ENCODE peak calls at places on chromosomes 5 and 9, in ten cellular contexts. M is left ventricle myocardium inferior, R is spleen, G is fibroblast of lung, E is OCI-LY7, L is heart left ventricle, B is foreskin fibroblast, Z is brain microvascular endothelial cell, D is choroid plexus epithelial cell, O is colonic mucosa. V is an unnamed sample.

GRCh38 chr9:7320139-7320538 is 479.4 kb downstream of the DMAC1 start:
- DNase-seq in M (no peak), R (no peak), G (peak), E (no peak), L (no peak), B (peak), Z (peak), D (peak), O (no peak), V (no peak)

GRCh38 chr5:10987881-10988504 is 227.0 kb upstream of the DAP start:
- DNase-seq in M (peak), R (peak), G (no peak), E (peak), L (peak), B (no peak), Z (peak), D (peak), O (peak), V (peak)

GRCh38 chr5:130541617-130542221 is 623.3 kb downstream of the HINT1 start:
- DNase-seq in M (no peak), R (no peak), G (peak), E (no peak), L (no peak), B (no peak), Z (peak), D (peak), O (no peak), V (no peak)

GRCh38 chr5:123178693-123179092 is 89.7 kb downstream of the PRDM6 start:
- DNase-seq in M (no peak), R (no peak), G (no peak), E (no peak), L (no peak), B (no peak), Z (no peak), D (no peak), O (no peak), V (no peak)

GRCh38 chr9:85258823-85259370 is 482.9 kb downstream of the AGTPBP1 start:
- DNase-seq in M (peak), R (no peak), G (peak), E (peak), L (peak), B (peak), Z (peak), D (peak), O (peak), V (peak)

GRCh38 chr5:132797651-132798050 is 15.5 kb upstream of the SOWAHA start:
- DNase-seq in M (no peak), R (no peak), G (no peak), E (no peak), L (no peak), B (no peak), Z (no peak), D (no peak), O (no peak), V (no peak)

GRCh38 chr5:16304846-16305245 is 125.3 kb upstream of the MARCHF11 start:
- DNase-seq in M (no peak), R (no peak), G (no peak), E (no peak), L (no peak), B (no peak), Z (no peak), D (no peak), O (no peak), V (no peak)

GRCh38 chr5:92775711-92776615 is 805.1 kb downstream of the NR2F1-AS1 start:
- DNase-seq in M (no peak), R (no peak), G (no peak), E (no peak), L (no peak), B (peak), Z (no peak), D (peak), O (no peak), V (no peak)

GRCh38 chr5:87127956-87128687 is 139.6 kb upstream of the RASA1 start:
- DNase-seq in M (no peak), R (no peak), G (no peak), E (no peak), L (no peak), B (no peak), Z (no peak), D (peak), O (no peak), V (no peak)

GRCh38 chr9:106675780-106676179 is 187.2 kb upstream of the ZNF462 start:
- DNase-seq in M (peak), R (no peak), G (no peak), E (no peak), L (peak), B (no peak), Z (no peak), D (no peak), O (no peak), V (no peak)

GRCh38 chr9:116178481-116179211 is 25.1 kb downstream of the PAPPA start:
- DNase-seq in M (no peak), R (no peak), G (no peak), E (no peak), L (no peak), B (no peak), Z (no peak), D (no peak), O (no peak), V (no peak)

GRCh38 chr9:95875305-95876137 is at the start of gene ERCC6L2:
- DNase-seq in M (peak), R (peak), G (peak), E (peak), L (peak), B (peak), Z (peak), D (peak), O (peak), V (peak)

GRCh38 chr9:95876138-95876444 is 600 bp downstream of the ERCC6L2 start:
- DNase-seq in M (no peak), R (no peak), G (no peak), E (no peak), L (no peak), B (no peak), Z (no peak), D (no peak), O (no peak), V (no peak)

GRCh38 chr9:95876595-95876994 is 1.1 kb downstream of the ERCC6L2 start:
- DNase-seq in M (no peak), R (no peak), G (peak), E (peak), L (no peak), B (no peak), Z (peak), D (no peak), O (no peak), V (no peak)

GRCh38 chr9:95874989-95875304 is 544 bp upstream of the ERCC6L2 start:
- DNase-seq in M (peak), R (peak), G (no peak), E (peak), L (peak), B (no peak), Z (peak), D (peak), O (peak), V (peak)

DNA sequence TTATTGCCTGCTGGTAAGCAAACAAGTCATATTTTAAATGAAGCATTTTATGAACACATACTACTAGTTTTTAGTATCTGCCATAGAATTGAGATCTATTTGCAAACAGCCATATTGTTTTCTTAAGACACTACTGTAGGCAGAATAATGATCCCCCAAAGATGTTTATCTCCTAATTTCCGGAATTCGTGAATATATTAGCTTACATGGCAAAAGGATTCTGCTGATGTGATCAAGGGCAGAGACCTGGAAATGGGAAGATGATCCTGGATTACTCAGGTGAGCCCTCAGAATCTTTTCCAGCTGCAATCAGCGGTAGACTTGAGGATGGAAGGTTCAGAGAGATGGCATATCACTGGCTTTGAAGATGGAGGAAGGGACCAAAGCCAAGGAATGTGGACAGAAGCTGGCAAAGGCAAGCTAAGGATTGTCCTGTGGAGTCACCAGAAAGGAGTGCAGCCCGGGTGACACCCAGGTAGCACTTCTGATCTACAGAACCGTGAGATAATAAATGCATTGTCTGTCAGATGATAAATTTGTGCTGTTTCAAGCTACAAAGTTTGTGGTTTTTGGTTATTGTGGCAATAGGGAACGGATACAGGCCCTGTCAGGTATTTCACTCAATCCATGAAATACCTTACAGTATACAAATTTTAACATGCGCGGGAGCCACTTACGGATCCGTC is 1.0 kb upstream of the ERCC6L2 start:
- DNase-seq in M (no peak), R (no peak), G (peak), E (no peak), L (no peak), B (no peak), Z (no peak), D (no peak), O (peak), V (no peak)
- H3K4me3 ChIP-seq in M (no peak), R (no peak), G (no peak), E (no peak), L (peak), B (no peak), Z (no peak), D (no peak), O (no peak), V (no peak)

DNA sequence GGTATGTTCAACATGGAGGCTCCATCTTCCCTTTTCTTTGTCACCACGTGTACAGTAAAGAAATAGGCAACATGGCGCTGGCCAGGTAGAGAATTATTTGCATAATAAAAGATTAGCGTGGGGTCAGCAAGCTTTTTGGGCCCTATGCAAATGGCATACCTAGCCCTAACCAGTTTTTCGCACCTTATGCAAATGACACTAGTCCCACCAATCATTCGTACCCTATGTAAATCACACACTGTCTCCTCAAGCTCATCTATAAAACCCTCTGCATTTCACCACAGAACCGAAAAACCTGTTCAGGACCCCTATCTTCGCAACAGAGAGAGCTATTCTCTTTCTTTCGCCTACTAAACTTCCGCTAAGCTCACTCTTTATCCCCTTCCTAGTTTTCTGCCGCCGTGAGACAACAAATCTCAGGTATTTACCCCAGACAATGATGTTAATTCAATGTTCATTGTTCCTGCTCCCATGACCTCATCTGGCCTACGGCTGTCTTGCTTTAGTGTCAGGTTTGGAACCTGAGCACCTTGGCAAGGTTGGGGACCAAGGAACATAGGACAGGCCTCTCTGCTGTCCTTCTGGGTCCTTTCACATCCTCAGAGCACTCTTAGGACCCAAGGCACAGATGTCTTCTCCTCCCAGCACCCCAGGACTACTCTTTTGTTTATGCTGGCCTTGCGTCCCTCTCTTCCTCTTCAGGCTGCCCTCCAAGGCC is 180.7 kb upstream of the RAI14 start:
- DNase-seq in M (no peak), R (no peak), G (no peak), E (no peak), L (no peak), B (no peak), Z (no peak), D (no peak), O (no peak), V (no peak)
- H3K4me3 ChIP-seq in M (no peak), R (no peak), G (no peak), E (no peak), L (no peak), B (no peak), Z (no peak), D (no peak), O (no peak), V (no peak)

GRCh38 chr5:42988568-42988967 is 51.6 kb downstream of the ANXA2R start:
- DNase-seq in M (no peak), R (no peak), G (no peak), E (no peak), L (no peak), B (no peak), Z (no peak), D (no peak), O (no peak), V (no peak)
- H3K4me3 ChIP-seq in M (no peak), R (no peak), G (no peak), E (no peak), L (no peak), B (no peak), Z (no peak), D (peak), O (no peak), V (no peak)

GRCh38 chr9:137956039-137956438 is 78.5 kb downstream of the CACNA1B start:
- DNase-seq in M (no peak), R (no peak), G (no peak), E (no peak), L (no peak), B (no peak), Z (no peak), D (no peak), O (no peak), V (no peak)

GRCh38 chr9:137963525-137963924 is 85.9 kb downstream of the CACNA1B start:
- DNase-seq in M (no peak), R (no peak), G (no peak), E (no peak), L (no peak), B (no peak), Z (no peak), D (no peak), O (no peak), V (no peak)

GRCh38 chr9:137960496-137960895 is 82.9 kb downstream of the CACNA1B start:
- DNase-seq in M (no peak), R (no peak), G (no peak), E (no peak), L (no peak), B (no peak), Z (no peak), D (no peak), O (no peak), V (peak)

GRCh38 chr9:137956688-137957385 is 79.3 kb downstream of the CACNA1B start:
- DNase-seq in M (no peak), R (no peak), G (no peak), E (peak), L (no peak), B (no peak), Z (no peak), D (no peak), O (no peak), V (no peak)

DNA sequence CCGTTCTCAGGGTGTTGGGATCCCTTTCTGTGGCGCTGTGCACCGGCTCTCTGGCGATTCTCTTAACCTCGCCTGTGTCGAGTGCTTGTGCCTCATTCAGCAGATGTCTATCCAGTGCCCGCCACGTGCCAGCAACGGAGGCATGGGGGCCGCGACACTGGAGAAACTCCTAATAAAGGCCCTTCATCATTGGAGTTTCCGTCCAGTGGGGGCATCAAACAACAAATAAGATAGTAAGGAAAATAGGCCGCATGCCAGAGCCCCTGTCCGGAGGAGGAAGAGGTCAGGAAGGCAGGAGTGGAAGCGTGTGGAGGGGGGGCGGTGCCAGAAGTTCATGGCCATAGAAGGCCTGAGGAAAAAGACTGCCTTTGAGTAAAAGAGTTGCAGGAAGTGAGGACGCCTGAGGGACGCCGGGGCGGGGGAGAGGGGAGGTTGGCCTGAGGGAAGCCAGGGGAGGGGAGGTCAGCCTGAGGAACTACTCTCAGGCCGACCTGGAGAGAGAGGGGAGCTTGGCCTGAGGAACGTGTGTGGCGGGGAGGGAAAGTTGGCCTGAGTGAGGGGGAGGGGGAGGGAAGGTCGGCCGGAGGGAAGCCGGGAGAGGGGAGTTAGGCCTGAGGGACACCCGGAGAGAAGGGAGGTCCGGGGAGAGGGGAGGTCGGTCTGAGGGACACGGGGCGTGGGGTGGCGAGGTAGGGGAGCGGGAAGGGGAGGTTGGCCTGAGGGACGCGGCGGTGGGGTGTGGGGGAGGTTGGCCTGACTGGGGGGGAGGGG is 82.2 kb downstream of the CACNA1B start:
- DNase-seq in M (no peak), R (no peak), G (no peak), E (no peak), L (no peak), B (no peak), Z (no peak), D (no peak), O (no peak), V (peak)
- H3K4me3 ChIP-seq in M (no peak), R (no peak), G (no peak), E (no peak), L (no peak), B (no peak), Z (no peak), D (no peak), O (no peak), V (no peak)

DNA sequence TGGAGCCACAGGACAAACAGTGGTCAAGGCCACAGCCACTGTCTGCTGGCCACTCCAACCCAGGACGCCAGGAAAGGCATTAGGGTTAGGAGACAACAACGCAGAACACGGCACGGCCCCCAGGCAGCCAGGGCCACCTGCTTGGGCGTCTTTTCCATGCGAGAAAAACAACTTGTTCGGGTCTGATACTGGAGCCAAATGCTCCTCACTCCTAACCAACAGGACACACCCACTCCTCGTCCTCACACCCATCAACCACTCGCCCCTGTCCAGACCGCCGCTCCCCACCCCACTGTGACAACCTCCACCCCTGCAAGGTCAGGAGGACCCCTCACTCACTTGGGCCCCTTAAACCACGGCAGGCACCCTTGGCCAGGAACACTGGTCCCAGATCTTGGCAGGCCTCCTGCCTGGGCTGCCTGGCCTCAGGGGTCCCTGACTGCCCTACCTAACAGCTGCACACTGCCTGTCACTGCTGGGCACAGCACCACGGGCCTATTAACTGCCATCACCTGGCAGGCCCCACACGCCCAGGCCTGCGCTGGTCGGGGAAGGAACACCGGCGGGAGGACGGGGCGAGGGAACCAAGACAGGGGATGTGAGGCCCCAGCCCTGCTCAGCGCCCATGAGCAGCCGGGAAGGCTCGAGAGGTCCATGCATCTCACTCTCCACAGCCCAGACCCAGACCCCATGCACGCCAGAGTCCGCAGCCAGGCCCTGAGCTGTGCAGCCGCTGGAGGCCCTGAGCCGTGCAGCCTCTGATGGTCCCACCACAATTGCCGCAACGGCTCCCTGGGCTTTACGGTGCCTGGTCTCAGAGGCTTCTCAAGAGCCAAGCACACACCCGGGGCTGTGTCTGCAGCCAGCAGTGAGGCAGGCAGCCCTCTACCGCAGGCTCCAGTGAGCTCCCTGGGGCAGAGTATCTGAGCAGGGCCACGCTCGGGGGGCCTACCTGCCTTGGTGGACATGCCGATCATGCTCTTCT is 13.8 kb downstream of the CLPTM1L start:
- DNase-seq in M (no peak), R (peak), G (no peak), E (no peak), L (no peak), B (no peak), Z (no peak), D (no peak), O (no peak), V (no peak)
- H3K4me3 ChIP-seq in M (no peak), R (no peak), G (no peak), E (no peak), L (no peak), B (no peak), Z (no peak), D (no peak), O (no peak), V (no peak)

DNA sequence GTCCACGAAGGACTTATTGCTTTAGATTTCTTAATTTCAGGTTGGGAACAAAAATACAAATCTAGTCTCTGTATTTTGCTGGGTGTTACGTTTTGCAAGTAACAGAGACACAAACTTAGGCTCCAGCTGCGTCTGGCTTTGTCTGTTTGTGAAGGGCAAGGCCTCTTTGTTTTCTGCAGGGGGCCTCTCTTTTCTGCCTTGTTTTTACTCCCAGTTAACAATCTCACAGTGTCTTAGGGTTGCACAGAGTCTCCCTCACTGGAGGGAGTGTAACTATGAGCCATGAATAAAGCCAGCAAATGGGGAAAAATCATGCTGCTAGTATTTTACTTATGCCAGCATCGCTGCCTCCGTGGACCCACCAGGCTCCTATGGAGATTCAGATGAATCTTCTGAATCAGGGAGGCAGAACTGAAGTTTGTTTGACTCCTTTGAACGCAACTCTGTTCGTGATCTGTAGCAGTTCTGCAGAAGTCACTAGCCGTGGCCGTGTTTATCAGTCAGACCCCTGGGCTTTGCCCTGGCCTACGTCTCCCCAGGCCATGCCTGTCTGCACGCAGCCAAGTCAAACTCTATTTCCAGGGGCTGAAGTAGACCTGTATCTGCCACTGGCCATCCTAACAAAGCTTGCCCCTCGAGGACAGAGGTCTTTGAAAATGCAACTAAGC is 77.2 kb downstream of the ATP10B start:
- DNase-seq in M (no peak), R (no peak), G (no peak), E (no peak), L (no peak), B (no peak), Z (no peak), D (no peak), O (no peak), V (no peak)
- H3K4me3 ChIP-seq in M (no peak), R (no peak), G (no peak), E (no peak), L (no peak), B (no peak), Z (no peak), D (no peak), O (no peak), V (no peak)